ENCODE peak calls at places on chromosomes 7 and 10, in six cellular contexts. T is cardiac fibroblast, V is cardiac muscle cell, K is dorsolateral prefrontal cortex, O is NCI-H1417, D is astrocyte of the spinal cord. W is an unnamed sample.
A peak's percentile ranks its signal among the peaks of the same experiment; 100 is the strongest.

GRCh38 chr10:62112325-62112724 is 156.3 kb downstream of the RTKN2 start:
- DNase-seq in T (no peak), V (no peak), K (no peak), O (no peak), D (no peak), W (no peak)

GRCh38 chr10:24240001-24240751 is 31.2 kb downstream of the KIAA1217 start:
- DNase-seq in V (no peak), K (no peak), O (no peak), T (peak; percentile 48), D (no peak), W (no peak)

GRCh38 chr7:70294512-70294911 is 696.2 kb downstream of the AUTS2 start:
- DNase-seq in D (no peak), K (no peak), V (no peak), O (no peak), T (no peak), W (no peak)

GRCh38 chr10:91864744-91865143 is 44.5 kb downstream of the FGFBP3 start:
- DNase-seq in K (no peak), D (no peak), V (no peak), T (no peak), O (no peak), W (no peak)

GRCh38 chr7:27746978-27747377 is 7.0 kb downstream of the TAX1BP1 start:
- DNase-seq in V (no peak), O (no peak), T (no peak), D (no peak), K (no peak), W (no peak)

GRCh38 chr7:129144834-129145668 is 544 bp downstream of the TSPAN33 start:
- DNase-seq in V (no peak), O (no peak), K (no peak), T (no peak), D (no peak), W (no peak)

GRCh38 chr7:139915864-139916716 is 87.0 kb downstream of the TBXAS1 start:
- DNase-seq in O (no peak), V (no peak), D (peak; percentile 98), T (peak; percentile 96), K (no peak), W (no peak)

GRCh38 chr10:10627414-10627813 is 390.3 kb upstream of the CELF2 start:
- DNase-seq in O (no peak), D (no peak), V (no peak), K (no peak), T (no peak), W (no peak)

GRCh38 chr7:15684036-15684815 is 2.3 kb downstream of the MEOX2 start:
- DNase-seq in K (no peak), O (no peak), T (peak; percentile 4), V (no peak), D (no peak), W (no peak)

GRCh38 chr7:36684951-36685350 is 39.3 kb downstream of the AOAH start:
- DNase-seq in T (no peak), D (no peak), V (peak; percentile 21), O (no peak), K (no peak), W (no peak)

GRCh38 chr7:2729043-2729892 is 41.3 kb downstream of the AMZ1 start:
- DNase-seq in K (peak; percentile 52), V (no peak), D (peak; percentile 30), T (no peak), O (no peak), W (no peak)

GRCh38 chr7:156192921-156193320 is 380.7 kb upstream of the SHH start:
- DNase-seq in D (no peak), O (no peak), K (no peak), T (no peak), V (no peak), W (no peak)

GRCh38 chr10:117601716-117602115 is 59.2 kb downstream of the EMX2 start:
- DNase-seq in K (no peak), D (no peak), T (no peak), O (no peak), V (no peak), W (no peak)

GRCh38 chr7:110994028-110994967 is 96.6 kb upstream of the LRRN3 start:
- DNase-seq in V (no peak), T (peak; percentile 20), D (no peak), K (no peak), O (no peak), W (no peak)

GRCh38 chr10:63368365-63368764 is 97.4 kb downstream of the JMJD1C start:
- DNase-seq in T (no peak), O (no peak), V (no peak), D (no peak), K (no peak), W (no peak)

GRCh38 chr7:32616625-32617024 is 121.3 kb downstream of the AVL9 start:
- DNase-seq in O (no peak), D (peak; percentile 82), T (peak; percentile 87), V (peak; percentile 26), K (no peak), W (no peak)

GRCh38 chr7:98168181-98168903 is 42.9 kb upstream of the BHLHA15 start:
- DNase-seq in T (peak; percentile 66), D (peak; percentile 66), O (peak; percentile 63), V (peak; percentile 81), K (peak; percentile 65), W (peak; percentile 72)

GRCh38 chr7:3238525-3239210 is 62.4 kb upstream of the SDK1 start:
- DNase-seq in O (no peak), T (no peak), V (no peak), K (no peak), D (no peak), W (no peak)

GRCh38 chr10:66538908-66539307 is 386.9 kb upstream of the LRRTM3 start:
- DNase-seq in V (no peak), K (no peak), T (no peak), D (no peak), O (no peak), W (no peak)

GRCh38 chr10:99582255-99582770 is 37.9 kb downstream of the SLC25A28 start:
- DNase-seq in K (no peak), D (no peak), O (no peak), V (no peak), T (no peak), W (peak; percentile 20)

GRCh38 chr10:15715619-15716227 is 4.0 kb downstream of the ITGA8 start:
- DNase-seq in T (peak; percentile 44), K (no peak), D (peak; percentile 35), O (no peak), V (peak; percentile 34), W (no peak)

GRCh38 chr7:131094685-131095084 is 233.0 kb upstream of the MKLN1 start:
- DNase-seq in V (no peak), K (no peak), O (no peak), T (no peak), D (no peak), W (no peak)

W was measured in NCI-H510A treated with DMSO at 0.1 percent for 48 hours.